ENCODE peak calls at places on chromosomes 11 and 22, in six cellular contexts. M is spleen, V is IMR-90, W is esophagus squamous epithelium, J is prostate gland, S is HCT116. U is an unnamed sample. For H3K27me3, the result is how much of the 10 kb centered on the place peaks cover.

GRCh38 chr11:20250644-20251247 is 90.5 kb upstream of the DBX1 start:
- DNase-seq in M (no peak), V (no peak), W (no peak), J (no peak), S (no peak), U (no peak)

GRCh38 chr11:33893711-33894401 is 2.0 kb upstream of the LMO2 start:
- DNase-seq in M (peak), V (no peak), W (no peak), J (no peak), S (no peak), U (no peak)

GRCh38 chr11:75576445-75577049 is 14.5 kb downstream of the SERPINH1 start:
- DNase-seq in M (peak), V (peak), W (no peak), J (no peak), S (no peak), U (peak)

GRCh38 chr11:20367313-20367948 is 3.9 kb downstream of the HTATIP2 start:
- DNase-seq in M (no peak), V (peak), W (no peak), J (no peak), S (peak), U (no peak)

GRCh38 chr11:13772223-13773046 is 104.0 kb downstream of the FAR1 start:
- DNase-seq in M (no peak), V (peak), W (no peak), J (peak), S (peak), U (no peak)

GRCh38 chr11:46377831-46378230 is 3.6 kb upstream of the MDK start:
- DNase-seq in M (no peak), V (no peak), W (no peak), J (no peak), S (no peak), U (no peak)

GRCh38 chr11:35511666-35512065 is 13.8 kb downstream of the PAMR1 start:
- DNase-seq in M (no peak), V (peak), W (no peak), J (no peak), S (no peak), U (no peak)

GRCh38 chr22:47423861-47424820 is 661.7 kb downstream of the TBC1D22A start:
- DNase-seq in M (no peak), V (no peak), W (no peak), J (no peak), S (no peak), U (peak)

GRCh38 chr11:129386795-129387390 is 11.2 kb downstream of the BARX2 start:
- DNase-seq in M (no peak), V (no peak), W (no peak), J (no peak), S (no peak), U (no peak)

GRCh38 chr11:128195057-128195751 is 392.2 kb downstream of the ETS1 start:
- DNase-seq in M (no peak), V (no peak), W (no peak), J (no peak), S (no peak), U (no peak)

GRCh38 chr11:16125796-16126195 is 230.6 kb downstream of the SOX6 start:
- DNase-seq in M (no peak), V (no peak), W (no peak), J (no peak), S (no peak), U (no peak)

GRCh38 chr11:65102142-65103095 is 6.4 kb downstream of the VPS51 start:
- DNase-seq in M (no peak), V (peak), W (no peak), J (no peak), S (no peak), U (no peak)

GRCh38 chr11:84837402-84838069 is 789.6 kb downstream of the DLG2 start:
- DNase-seq in M (no peak), V (no peak), W (no peak), J (no peak), S (no peak), U (no peak)

GRCh38 chr11:393219-394033 is 583 bp upstream of the PKP3 start:
- DNase-seq in M (no peak), V (peak), W (no peak), J (peak), S (peak), U (no peak)

GRCh38 chr11:12680246-12680939 is 6.2 kb downstream of the TEAD1 start:
- DNase-seq in M (no peak), V (peak), W (peak), J (peak), S (no peak), U (peak)

GRCh38 chr11:67287355-67288197 is 1.5 kb upstream of the ANKRD13D start:
- DNase-seq in M (peak), V (no peak), W (no peak), J (no peak), S (no peak), U (no peak)

GRCh38 chr11:112352907-112353306 is 92.2 kb upstream of the PLET1 start:
- DNase-seq in M (no peak), V (peak), W (no peak), J (no peak), S (no peak), U (no peak)

GRCh38 chr11:28808771-28809170 is 700.6 kb downstream of the METTL15 start:
- DNase-seq in M (no peak), V (no peak), W (no peak), J (no peak), S (no peak), U (no peak)

GRCh38 chr11:67289226-67289650 is at the start of gene ANKRD13D:
- DNase-seq in M (peak), V (no peak), W (no peak), J (no peak), S (no peak), U (no peak)

GRCh38 chr11:25910090-25910489 is 421.8 kb upstream of the ANO3 start:
- DNase-seq in M (no peak), V (no peak), W (no peak), J (no peak), S (no peak), U (no peak)

GRCh38 chr11:842370-843002 is at the start of the genes POLR2L and TSPAN4:
- DNase-seq in M (peak), V (peak), W (peak), J (peak), S (peak), U (peak)

GRCh38 chr22:47835726-47836125 is 1073.3 kb downstream of the TBC1D22A start:
- DNase-seq in M (no peak), V (peak), W (no peak), J (no peak), S (peak), U (no peak)

GRCh38 chr11:35943761-35944502 is at the start of gene LDLRAD3:
- DNase-seq in M (peak), V (peak), W (no peak), J (peak), S (peak), U (peak)

GRCh38 chr22:50314455-50315288 is 7.2 kb upstream of the PLXNB2 start:
- DNase-seq in M (peak), V (no peak), W (no peak), J (no peak), S (no peak), U (no peak)

GRCh38 chr11:83061883-83062282 is 9.8 kb downstream of the RAB30 start:
- DNase-seq in M (no peak), V (no peak), W (no peak), J (no peak), S (no peak), U (no peak)

GRCh38 chr11:16987205-16987568 is 27.0 kb downstream of the PLEKHA7 start:
- DNase-seq in M (no peak), V (no peak), W (no peak), J (peak), S (no peak), U (peak)

GRCh38 chr11:34192481-34193401 is 87.3 kb downstream of the NAT10 start:
- DNase-seq in M (no peak), V (peak), W (no peak), J (peak), S (peak), U (peak)

GRCh38 chr22:33492210-33492651 is 428.0 kb downstream of the LARGE1 start:
- DNase-seq in M (no peak), V (no peak), W (no peak), J (no peak), S (no peak), U (no peak)

GRCh38 chr22:39900306-39901227 is at the start of gene GRAP2:
- DNase-seq in M (no peak), V (no peak), W (no peak), J (no peak), S (no peak), U (no peak)

GRCh38 chr11:14414470-14415461 is 55.8 kb upstream of the RRAS2 start:
- DNase-seq in M (no peak), V (peak), W (no peak), J (no peak), S (no peak), U (no peak)

GRCh38 chr11:17273668-17274321 is 2.7 kb upstream of the NUCB2 start:
- DNase-seq in M (no peak), V (no peak), W (no peak), J (no peak), S (no peak), U (peak)

GRCh38 chr11:15196704-15197103 is 82.0 kb downstream of the INSC start:
- DNase-seq in M (no peak), V (no peak), W (no peak), J (no peak), S (no peak), U (no peak)

GRCh38 chr11:135001581-135001980 is 589.5 kb upstream of the B3GAT1 start:
- DNase-seq in M (no peak), V (no peak), W (no peak), J (no peak), S (no peak), U (no peak)

GRCh38 chr11:122207505-122207904 is 91.5 kb upstream of the BLID start:
- DNase-seq in M (no peak), V (peak), W (no peak), J (peak), S (no peak), U (peak)

DNA sequence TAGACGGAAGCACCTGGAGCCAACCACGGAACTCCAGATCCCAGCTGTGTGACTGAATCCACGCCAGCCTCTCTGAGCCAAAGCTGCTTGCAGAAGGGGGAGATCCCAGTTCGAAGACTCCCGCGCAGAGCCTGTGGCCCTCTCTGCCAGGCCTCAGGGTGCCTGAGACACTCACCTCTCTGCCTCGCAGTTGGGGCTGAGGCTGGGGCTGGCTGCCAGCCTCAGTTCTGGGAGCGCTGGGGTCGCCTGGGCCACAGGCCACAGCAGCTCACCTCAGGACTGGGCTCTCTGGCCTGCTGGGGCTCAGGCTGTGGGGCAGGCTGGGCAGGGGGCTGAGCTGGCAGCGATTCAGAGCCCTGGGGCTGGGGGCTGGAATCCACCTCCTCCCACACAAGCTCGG is 8.2 kb upstream of the IGF2 start:
- DNase-seq in M (no peak), V (no peak), W (no peak), J (no peak), S (no peak), U (no peak)
- H3K27me3 ChIP-seq in M (under half), V (half or more), W (under half), J (under half), S (under half), U (under half)

GRCh38 chr22:43158778-43159483 is 7.6 kb downstream of the TSPO start:
- DNase-seq in M (no peak), V (no peak), W (no peak), J (no peak), S (no peak), U (no peak)
- TF ChIP-seq POLR2A in M (no peak), V (no peak), W (no peak), J (no peak), S (no peak), U (no peak)

GRCh38 chr11:63663809-63664208 is 7.4 kb downstream of the ATL3 start:
- DNase-seq in M (no peak), V (peak), W (no peak), J (no peak), S (no peak), U (no peak)
- H3K27me3 ChIP-seq in M (under half), V (under half), W (under half), J (under half), S (under half), U (under half)

DNA sequence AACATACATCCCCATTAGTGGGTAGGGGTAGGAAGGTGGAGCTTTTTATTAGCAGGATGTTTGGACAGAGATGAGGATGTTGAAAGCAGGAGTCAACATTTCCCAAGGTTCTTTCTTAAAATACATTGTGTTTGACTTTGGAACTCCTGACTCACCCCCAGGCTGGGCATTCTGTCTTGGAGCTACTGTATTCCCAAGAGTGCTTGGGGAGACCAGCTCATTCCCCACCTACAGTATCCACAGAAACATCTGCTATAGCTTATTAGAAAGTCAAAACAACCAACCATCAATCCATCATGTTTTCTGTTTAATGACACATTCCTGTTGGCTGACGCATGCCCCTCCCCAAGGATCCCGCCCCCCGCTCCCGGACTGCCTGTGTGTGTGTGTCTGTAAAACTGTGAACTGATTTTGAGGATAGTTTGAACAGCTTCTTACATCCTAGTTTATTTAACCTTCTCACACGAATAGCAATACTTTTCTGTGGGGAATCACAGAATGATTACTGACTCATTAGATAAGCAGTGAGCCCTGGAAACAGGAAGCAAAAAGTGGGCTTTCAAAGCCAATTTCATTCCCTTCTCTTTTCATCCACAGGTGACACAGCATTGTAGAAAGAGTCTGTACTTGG is 109.6 kb downstream of the CCDC81 start:
- DNase-seq in M (no peak), V (peak), W (no peak), J (no peak), S (peak), U (no peak)
- TF ChIP-seq POLR2A in M (no peak), V (no peak), W (no peak), J (no peak), S (no peak), U (no peak)

DNA sequence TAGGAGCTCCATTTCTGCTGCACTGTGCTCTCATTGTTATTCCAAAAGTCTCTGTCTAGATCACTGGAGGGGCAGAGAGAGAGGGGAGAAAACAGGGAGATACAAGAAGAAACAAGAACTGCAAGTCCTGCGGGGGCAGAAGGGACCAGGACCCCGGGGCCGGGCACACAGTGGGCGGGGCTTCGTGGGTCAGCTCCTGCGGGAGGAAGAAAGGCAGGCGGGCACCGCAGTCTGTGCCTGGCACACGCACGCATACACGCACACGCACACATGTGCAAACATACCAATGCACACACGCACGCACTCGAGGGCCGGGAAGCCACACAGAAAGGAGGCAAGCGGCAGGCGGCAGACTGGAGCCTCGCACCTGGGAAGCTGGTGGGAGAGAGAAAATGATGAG is 33.6 kb downstream of the SYT7 start:
- DNase-seq in M (no peak), V (no peak), W (no peak), J (no peak), S (no peak), U (no peak)
- H3K27me3 ChIP-seq in M (under half), V (under half), W (under half), J (under half), S (under half), U (under half)

GRCh38 chr11:118338637-118339061 is 3.9 kb downstream of the CD3D start:
- DNase-seq in M (peak), V (no peak), W (peak), J (no peak), S (no peak), U (no peak)
- TF ChIP-seq POLR2A in M (no peak), V (no peak), W (no peak), J (no peak), S (no peak), U (no peak)

DNA sequence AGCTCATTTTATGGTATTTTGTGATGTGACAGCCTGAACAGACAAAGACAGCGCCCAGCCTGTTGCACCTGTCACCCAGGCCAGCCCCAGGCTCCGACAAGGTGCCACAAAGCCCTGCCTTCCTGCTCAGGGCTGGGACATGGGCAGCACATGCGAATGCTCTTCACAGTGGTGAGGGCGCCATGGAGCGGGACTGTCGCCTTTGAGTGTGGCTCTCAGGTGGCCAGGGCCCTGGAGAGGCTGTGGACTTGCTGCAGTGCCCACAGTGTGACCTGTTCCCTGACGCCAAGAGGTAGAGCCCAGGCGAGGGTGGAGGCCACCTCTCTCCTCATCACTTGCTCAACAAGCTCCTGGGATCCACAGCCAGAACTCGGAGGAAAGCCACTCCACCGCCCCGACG is 346.3 kb downstream of the SHANK2 start:
- DNase-seq in M (peak), V (no peak), W (no peak), J (no peak), S (no peak), U (no peak)
- H3K27me3 ChIP-seq in M (under half), V (under half), W (under half), J (under half), S (under half), U (under half)

DNA sequence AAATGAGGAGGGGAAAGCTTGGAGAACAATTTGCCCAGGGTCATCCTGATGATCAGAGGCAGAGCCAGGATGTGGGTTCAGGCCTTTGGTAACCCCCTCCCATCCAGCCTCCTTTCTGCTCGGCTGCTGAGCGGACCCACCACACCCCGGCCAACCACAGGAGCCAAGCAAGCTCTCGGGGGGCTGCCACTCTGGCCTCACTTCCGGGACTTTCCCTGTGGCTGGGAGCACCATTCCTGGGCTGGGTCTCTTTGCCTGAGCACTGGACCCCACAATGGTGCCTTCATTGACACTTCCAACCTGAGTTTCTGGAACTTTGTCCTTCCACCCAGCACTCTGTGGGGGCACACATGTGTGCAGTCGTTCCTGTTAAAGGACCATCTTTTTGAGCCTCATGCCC is 9.8 kb downstream of the TOP3B start:
- DNase-seq in M (no peak), V (no peak), W (no peak), J (no peak), S (no peak), U (no peak)
- TF ChIP-seq POLR2A in M (no peak), V (no peak), W (no peak), J (no peak), S (no peak), U (no peak)

GRCh38 chr22:43890901-43891331 is 897 bp downstream of the PNPLA5 start:
- DNase-seq in M (peak), V (peak), W (no peak), J (no peak), S (no peak), U (no peak)

GRCh38 chr22:43893266-43893665 is 1.5 kb upstream of the PNPLA5 start:
- DNase-seq in M (peak), V (no peak), W (no peak), J (no peak), S (no peak), U (no peak)

GRCh38 chr22:43891360-43892182 is at the start of gene PNPLA5:
- DNase-seq in M (peak), V (peak), W (no peak), J (no peak), S (no peak), U (no peak)

GRCh38 chr22:43894122-43894521 is 2.3 kb upstream of the PNPLA5 start:
- DNase-seq in M (peak), V (no peak), W (no peak), J (no peak), S (no peak), U (no peak)

GRCh38 chr22:43892183-43892894 is 526 bp upstream of the PNPLA5 start:
- DNase-seq in M (peak), V (no peak), W (no peak), J (no peak), S (no peak), U (no peak)
- H3K27me3 ChIP-seq in M (under half), V (under half), W (under half), J (under half), S (under half), U (under half)

GRCh38 chr11:32087602-32088001 is 3.3 kb upstream of the RCN1 start:
- DNase-seq in M (no peak), V (peak), W (no peak), J (no peak), S (no peak), U (no peak)

GRCh38 chr11:32094931-32095330 is 4.1 kb downstream of the RCN1 start:
- DNase-seq in M (no peak), V (no peak), W (no peak), J (no peak), S (no peak), U (no peak)

GRCh38 chr11:32088117-32088941 is 2.5 kb upstream of the RCN1 start:
- DNase-seq in M (no peak), V (peak), W (no peak), J (peak), S (no peak), U (peak)

GRCh38 chr11:32092581-32093170 is 1.8 kb downstream of the RCN1 start:
- DNase-seq in M (no peak), V (no peak), W (no peak), J (no peak), S (no peak), U (no peak)

DNA sequence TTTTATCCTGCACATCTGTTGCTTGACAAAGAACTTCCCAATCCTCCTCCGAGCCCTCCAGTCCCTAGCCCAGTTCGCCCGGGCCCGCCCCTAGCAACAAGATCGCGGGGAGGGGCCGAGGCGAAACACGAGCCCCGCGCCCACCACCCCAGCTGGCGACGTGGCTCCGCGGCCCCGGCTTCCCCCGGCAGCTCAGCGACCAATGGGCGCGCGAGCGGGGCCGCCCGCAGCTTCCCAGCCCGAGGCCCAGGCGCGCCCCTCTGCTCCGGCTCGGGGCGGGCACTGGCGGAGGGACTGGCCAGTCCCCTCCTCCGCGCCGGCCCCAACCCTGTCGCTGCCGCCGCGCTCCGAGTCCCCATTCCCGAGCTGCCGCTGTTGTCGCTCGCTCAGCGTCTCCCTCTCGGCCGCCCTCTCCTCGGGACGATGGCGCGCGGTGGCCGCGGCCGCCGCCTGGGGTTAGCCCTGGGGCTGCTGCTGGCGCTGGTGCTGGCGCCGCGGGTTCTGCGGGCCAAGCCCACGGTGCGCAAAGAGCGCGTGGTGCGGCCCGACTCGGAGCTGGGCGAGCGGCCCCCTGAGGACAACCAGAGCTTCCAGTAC is at the start of gene RCN1:
- DNase-seq in M (peak), V (peak), W (no peak), J (peak), S (no peak), U (peak)
- TF ChIP-seq POLR2A in M (no peak), V (peak), W (no peak), J (peak), S (peak), U (no peak)

U was measured in testis.